ENCODE peak calls at places on chromosome 18, in eight cellular contexts. D is MM.1S, X is GM23338, M is neural progenitor cell, U is HCT116, Z is GM23248, J is hepatocyte, W is OCI-LY7. O is an unnamed sample. For H3K4me1, the result is how much of the 10 kb centered on the place peaks cover.

GRCh38 chr18:7273301-7273911 is 42.5 kb downstream of the LRRC30 start:
- DNase-seq in D (no peak), X (no peak), M (peak), U (no peak), Z (peak), J (peak), W (no peak), O (peak)

GRCh38 chr18:9474103-9474982 is 970 bp upstream of the RALBP1 start:
- DNase-seq in D (no peak), X (peak), M (peak), U (peak), Z (peak), J (peak), W (no peak), O (peak)

GRCh38 chr18:76983613-76984051 is 149.0 kb downstream of the MBP start:
- DNase-seq in D (no peak), X (no peak), M (no peak), U (no peak), Z (no peak), J (no peak), W (no peak), O (no peak)

GRCh38 chr18:47895565-47896250 is 34.8 kb downstream of the SMAD2 start:
- DNase-seq in D (no peak), X (no peak), M (no peak), U (no peak), Z (no peak), J (no peak), W (no peak), O (no peak)

GRCh38 chr18:45110577-45111506 is 430.2 kb downstream of the SETBP1 start:
- DNase-seq in D (no peak), X (no peak), M (no peak), U (no peak), Z (peak), J (no peak), W (no peak), O (peak)

GRCh38 chr18:79321625-79322024 is 74.1 kb upstream of the NFATC1 start:
- DNase-seq in D (no peak), X (no peak), M (no peak), U (no peak), Z (peak), J (no peak), W (no peak), O (no peak)

GRCh38 chr18:76373297-76373696 is 121.7 kb downstream of the ZNF516 start:
- DNase-seq in D (no peak), X (no peak), M (no peak), U (no peak), Z (no peak), J (no peak), W (no peak), O (peak)

GRCh38 chr18:46502444-46502843 is 154.6 kb downstream of the LOXHD1 start:
- DNase-seq in D (peak), X (peak), M (peak), U (no peak), Z (no peak), J (peak), W (no peak), O (no peak)

GRCh38 chr18:76005632-76006031 is 489.4 kb downstream of the ZNF516 start:
- DNase-seq in D (no peak), X (no peak), M (no peak), U (no peak), Z (no peak), J (no peak), W (no peak), O (no peak)

GRCh38 chr18:48161911-48162698 is 231.6 kb upstream of the SMAD2 start:
- DNase-seq in D (no peak), X (peak), M (no peak), U (no peak), Z (no peak), J (no peak), W (no peak), O (no peak)

GRCh38 chr18:22048221-22048620 is 121.2 kb upstream of the GATA6 start:
- DNase-seq in D (no peak), X (no peak), M (no peak), U (no peak), Z (no peak), J (no peak), W (no peak), O (no peak)

GRCh38 chr18:22674300-22674699 is 256.6 kb upstream of the CTAGE1 start:
- DNase-seq in D (no peak), X (no peak), M (no peak), U (peak), Z (peak), J (peak), W (no peak), O (peak)

GRCh38 chr18:11516988-11517630 is 92.3 kb upstream of the SLC35G4 start:
- DNase-seq in D (no peak), X (no peak), M (no peak), U (no peak), Z (peak), J (peak), W (no peak), O (no peak)

GRCh38 chr18:53567935-53568574 is 656.4 kb downstream of the MBD2 start:
- DNase-seq in D (peak), X (peak), M (peak), U (no peak), Z (peak), J (peak), W (peak), O (peak)

GRCh38 chr18:24567199-24567598 is 106.8 kb downstream of the HRH4 start:
- DNase-seq in D (no peak), X (no peak), M (no peak), U (no peak), Z (peak), J (no peak), W (no peak), O (peak)

GRCh38 chr18:79962311-79962710 is 2.1 kb upstream of the HSBP1L1 start:
- DNase-seq in D (no peak), X (no peak), M (no peak), U (peak), Z (peak), J (peak), W (no peak), O (peak)

GRCh38 chr18:9612215-9612830 is 2.0 kb downstream of the PPP4R1 start:
- DNase-seq in D (peak), X (peak), M (peak), U (peak), Z (peak), J (peak), W (peak), O (peak)

GRCh38 chr18:50075772-50076171 is 119.2 kb downstream of the MYO5B start:
- DNase-seq in D (no peak), X (no peak), M (no peak), U (no peak), Z (no peak), J (peak), W (no peak), O (no peak)

GRCh38 chr18:48608581-48608980 is 69.8 kb downstream of the CTIF start:
- DNase-seq in D (no peak), X (no peak), M (no peak), U (no peak), Z (no peak), J (no peak), W (no peak), O (no peak)

GRCh38 chr18:59631583-59632181 is 65.5 kb downstream of the CCBE1 start:
- DNase-seq in D (no peak), X (peak), M (peak), U (peak), Z (peak), J (peak), W (peak), O (peak)

GRCh38 chr18:29418136-29418535 is 1241.2 kb upstream of the CDH2 start:
- DNase-seq in D (no peak), X (no peak), M (no peak), U (no peak), Z (peak), J (no peak), W (no peak), O (peak)

GRCh38 chr18:35661483-35662146 is 80.1 kb downstream of the GALNT1 start:
- DNase-seq in D (peak), X (peak), M (no peak), U (no peak), Z (no peak), J (no peak), W (peak), O (no peak)

GRCh38 chr18:2306641-2307040 is 264.7 kb downstream of the METTL4 start:
- DNase-seq in D (no peak), X (no peak), M (no peak), U (no peak), Z (no peak), J (no peak), W (no peak), O (no peak)

GRCh38 chr18:61893304-61893970 is 630 bp upstream of the RNF152 start:
- DNase-seq in D (peak), X (peak), M (peak), U (no peak), Z (peak), J (peak), W (no peak), O (no peak)

GRCh38 chr18:68449292-68449691 is 265.6 kb downstream of the TMX3 start:
- DNase-seq in D (no peak), X (no peak), M (no peak), U (no peak), Z (peak), J (no peak), W (no peak), O (peak)

GRCh38 chr18:43405097-43405496 is 127.8 kb upstream of the SYT4 start:
- DNase-seq in D (no peak), X (no peak), M (no peak), U (no peak), Z (no peak), J (peak), W (no peak), O (no peak)

GRCh38 chr18:78632111-78632541 is 347.5 kb upstream of the SALL3 start:
- DNase-seq in D (no peak), X (peak), M (peak), U (no peak), Z (peak), J (no peak), W (no peak), O (peak)

GRCh38 chr18:46315187-46315586 is 211.0 kb downstream of the HAUS1 start:
- DNase-seq in D (peak), X (no peak), M (no peak), U (no peak), Z (no peak), J (no peak), W (no peak), O (no peak)

GRCh38 chr18:58337688-58338087 is 291.2 kb downstream of the ALPK2 start:
- DNase-seq in D (no peak), X (no peak), M (no peak), U (no peak), Z (no peak), J (no peak), W (no peak), O (no peak)
- TF ChIP-seq EZH2phosphoT487 in D (no peak), X (no peak), M (no peak), U (no peak), Z (no peak), J (no peak), W (no peak), O (no peak)

GRCh38 chr18:57084331-57085298 is 62.3 kb upstream of the BOD1L2 start:
- DNase-seq in D (peak), X (no peak), M (peak), U (no peak), Z (no peak), J (no peak), W (peak), O (peak)
- H3K4me1 ChIP-seq in D (under half), X (under half), M (under half), U (under half), Z (under half), J (under half), W (half or more), O (under half)

GRCh38 chr18:51397347-51397962 is 200.0 kb upstream of the MEX3C start:
- DNase-seq in D (no peak), X (no peak), M (no peak), U (no peak), Z (no peak), J (no peak), W (no peak), O (no peak)

GRCh38 chr18:51391215-51391614 is 193.7 kb upstream of the MEX3C start:
- DNase-seq in D (no peak), X (no peak), M (no peak), U (no peak), Z (no peak), J (no peak), W (no peak), O (no peak)

GRCh38 chr18:51390695-51391094 is 193.2 kb upstream of the MEX3C start:
- DNase-seq in D (no peak), X (no peak), M (no peak), U (no peak), Z (no peak), J (no peak), W (no peak), O (no peak)

GRCh38 chr18:51391731-51392130 is 194.2 kb upstream of the MEX3C start:
- DNase-seq in D (no peak), X (no peak), M (peak), U (no peak), Z (no peak), J (no peak), W (no peak), O (no peak)
- TF ChIP-seq EZH2phosphoT487 in D (no peak), X (no peak), M (no peak), U (no peak), Z (no peak), J (no peak), W (no peak), O (no peak)

DNA sequence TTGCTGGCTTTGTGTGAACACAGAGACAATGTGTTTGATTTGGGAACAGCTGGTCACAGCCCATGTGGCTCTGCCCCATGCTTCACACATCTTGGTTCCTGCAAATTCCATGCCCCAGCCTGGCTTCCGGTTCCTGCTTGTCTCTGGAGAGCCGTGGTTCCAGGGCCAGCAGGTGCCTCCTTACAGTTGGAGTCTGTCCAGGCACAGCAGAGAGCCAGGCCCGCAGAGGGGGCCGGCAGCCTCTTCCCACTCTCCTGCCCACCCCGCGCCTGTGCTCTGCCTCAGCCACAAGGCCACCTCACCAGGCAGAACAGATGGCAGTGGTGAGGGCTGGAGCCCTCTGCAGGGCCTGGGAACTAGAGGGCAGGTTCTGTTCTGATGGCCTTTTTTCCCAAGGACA is 81.5 kb downstream of the LDLRAD4 start:
- DNase-seq in D (no peak), X (no peak), M (no peak), U (no peak), Z (no peak), J (no peak), W (no peak), O (no peak)
- H3K4me1 ChIP-seq in D (under half), X (under half), M (under half), U (under half), Z (under half), J (under half), W (under half), O (under half)

O was measured in PC-3.